ENCODE peak calls at places on chromosomes 2 and 18, in seven cellular contexts. N is C1 segment of cervical spinal cord; I is stomach; C is hepatocyte; S is H54; W is activated T-cell treated with anti-CD3 and anti-CD28 coated beads, Interleukin-2, amount 50 U/mL, for 72 hours; J is T follicular helper cell. L is an unnamed sample.

GRCh38 chr18:22417496-22418188 is at the start of gene CTAGE1:
- DNase-seq in N (no peak), I (no peak), C (no peak), S (no peak), W (no peak), J (no peak), L (peak)

GRCh38 chr2:212052412-212053159 is 486.0 kb downstream of the ERBB4 start:
- DNase-seq in N (no peak), I (no peak), C (no peak), S (peak), W (no peak), J (no peak), L (no peak)

GRCh38 chr2:218813771-218814460 is 17.7 kb downstream of the PRKAG3 start:
- DNase-seq in N (no peak), I (peak), C (no peak), S (no peak), W (no peak), J (no peak), L (no peak)

GRCh38 chr2:198374375-198375072 is 570.1 kb downstream of the PLCL1 start:
- DNase-seq in N (no peak), I (no peak), C (peak), S (peak), W (peak), J (no peak), L (peak)

GRCh38 chr2:17520761-17521160 is 2.5 kb upstream of the RAD51AP2 start:
- DNase-seq in N (no peak), I (no peak), C (no peak), S (no peak), W (no peak), J (no peak), L (no peak)

GRCh38 chr2:119474371-119475224 is 42.9 kb downstream of the TMEM37 start:
- DNase-seq in N (no peak), I (peak), C (no peak), S (no peak), W (no peak), J (no peak), L (no peak)

GRCh38 chr2:202237787-202238233 is 587 bp downstream of the SUMO1 start:
- DNase-seq in N (no peak), I (no peak), C (peak), S (peak), W (no peak), J (no peak), L (peak)

GRCh38 chr2:232885264-232885961 is 15.3 kb downstream of the SNORC start:
- DNase-seq in N (no peak), I (no peak), C (no peak), S (no peak), W (no peak), J (no peak), L (no peak)

GRCh38 chr2:76472946-76473345 is 762.2 kb upstream of the GCFC2 start:
- DNase-seq in N (no peak), I (no peak), C (no peak), S (no peak), W (no peak), J (no peak), L (no peak)

GRCh38 chr2:67694464-67694863 is 297.3 kb downstream of the ETAA1 start:
- DNase-seq in N (no peak), I (no peak), C (no peak), S (no peak), W (no peak), J (no peak), L (no peak)

GRCh38 chr18:45621068-45621511 is 5.8 kb downstream of the SLC14A2 start:
- DNase-seq in N (no peak), I (no peak), C (peak), S (peak), W (peak), J (peak), L (peak)

GRCh38 chr2:120968307-120969015 is 232.8 kb downstream of the GLI2 start:
- DNase-seq in N (no peak), I (no peak), C (no peak), S (no peak), W (no peak), J (no peak), L (no peak)

GRCh38 chr18:26734760-26735159 is 130.7 kb downstream of the AQP4 start:
- DNase-seq in N (no peak), I (no peak), C (no peak), S (no peak), W (no peak), J (no peak), L (no peak)

GRCh38 chr2:47225061-47225783 is 70.1 kb upstream of the STPG4 start:
- DNase-seq in N (no peak), I (peak), C (peak), S (peak), W (no peak), J (no peak), L (peak)

GRCh38 chr2:203534486-203535077 is 519 bp downstream of the RAPH1 start:
- DNase-seq in N (no peak), I (no peak), C (no peak), S (no peak), W (peak), J (peak), L (peak)

GRCh38 chr2:241135737-241136136 is 13.5 kb downstream of the PASK start:
- DNase-seq in N (peak), I (no peak), C (peak), S (no peak), W (no peak), J (no peak), L (no peak)

GRCh38 chr2:11500702-11501303 is 33.0 kb upstream of the GREB1 start:
- DNase-seq in N (no peak), I (no peak), C (no peak), S (no peak), W (no peak), J (no peak), L (no peak)

GRCh38 chr2:10343191-10343590 is 40.5 kb downstream of the HPCAL1 start:
- DNase-seq in N (no peak), I (no peak), C (no peak), S (no peak), W (no peak), J (no peak), L (no peak)

GRCh38 chr2:6648656-6649247 is 217.0 kb downstream of the CMPK2 start:
- DNase-seq in N (no peak), I (no peak), C (no peak), S (no peak), W (no peak), J (no peak), L (no peak)

GRCh38 chr2:51387235-51387634 is 355.3 kb upstream of the NRXN1 start:
- DNase-seq in N (no peak), I (no peak), C (no peak), S (no peak), W (no peak), J (no peak), L (no peak)